ENCODE peak calls at places on chromosomes 3 and 15, in ten cellular contexts. S is endothelial cell of umbilical vein, Y is OCI-LY7, E is uterus, Q is NCI-H146, A is psoas muscle, J is NCI-H345, P is cardiac muscle cell, H is H9, K is SW 1271. I is an unnamed sample.

GRCh38 chr3:122014741-122015140 is 7.3 kb downstream of the ILDR1 start:
- DNase-seq in A (no peak), K (no peak), J (no peak), P (no peak), S (no peak), E (no peak), H (no peak), Q (no peak), Y (no peak), I (no peak)

GRCh38 chr15:39925112-39925830 is 5.2 kb upstream of the GPR176 start:
- DNase-seq in K (no peak), A (no peak), P (no peak), S (peak), Y (no peak), H (no peak), J (no peak), E (no peak), Q (no peak), I (no peak)

GRCh38 chr3:118810499-118811035 is 224.1 kb downstream of the IGSF11 start:
- DNase-seq in H (no peak), S (no peak), J (no peak), A (no peak), P (no peak), Y (no peak), K (no peak), Q (no peak), E (no peak), I (no peak)

GRCh38 chr3:157335677-157336076 is 101.0 kb upstream of the PTX3 start:
- DNase-seq in K (peak), Y (no peak), Q (peak), E (no peak), A (no peak), H (peak), P (peak), J (peak), S (peak), I (no peak)

GRCh38 chr3:124444893-124445292 is 285.4 kb upstream of the UMPS start:
- DNase-seq in J (no peak), E (no peak), Y (no peak), H (no peak), A (no peak), K (no peak), Q (no peak), S (no peak), P (no peak), I (no peak)

GRCh38 chr15:64430000-64430735 is 30.2 kb upstream of the ZNF609 start:
- DNase-seq in Y (no peak), H (peak), A (no peak), Q (peak), J (peak), S (peak), K (peak), P (peak), E (peak), I (no peak)

GRCh38 chr3:184734903-184735630 is 23.2 kb upstream of the MAGEF1 start:
- DNase-seq in P (no peak), H (no peak), Q (no peak), J (no peak), A (no peak), S (no peak), K (no peak), E (peak), Y (no peak), I (peak)

GRCh38 chr3:193118907-193119306 is 122.1 kb upstream of the PLAAT1 start:
- DNase-seq in J (no peak), Q (no peak), E (no peak), S (no peak), H (no peak), K (no peak), Y (no peak), A (no peak), P (no peak), I (no peak)

GRCh38 chr15:55241895-55242294 is 45.2 kb upstream of the RSL24D1 start:
- DNase-seq in Y (no peak), K (no peak), A (no peak), Q (no peak), S (no peak), P (peak), J (no peak), E (no peak), H (no peak), I (no peak)